ENCODE peak calls at places on chromosomes 16 and 17, in four cellular contexts. One of them, this sample, is unnamed.

GRCh38 chr17:43673516-43674323 is 12.0 kb upstream of the MEOX1 start:
- DNase-seq in germinal center: peak
- DNase-seq in body of pancreas: peak
- DNase-seq in neural progenitor cell: peak
- DNase-seq in this sample: peak

GRCh38 chr17:82339634-82340580 is 6.3 kb upstream of the SECTM1 start:
- DNase-seq in neural progenitor cell: no peak
- DNase-seq in body of pancreas: peak
- DNase-seq in germinal center: no peak
- DNase-seq in this sample: no peak

GRCh38 chr16:88742896-88743605 is 36.7 kb downstream of the CTU2 start:
- DNase-seq in germinal center: no peak
- DNase-seq in body of pancreas: no peak
- DNase-seq in neural progenitor cell: no peak
- DNase-seq in this sample: no peak

GRCh38 chr17:7380321-7380720 is 568 bp upstream of the TNK1 start:
- DNase-seq in germinal center: no peak
- DNase-seq in neural progenitor cell: no peak
- DNase-seq in body of pancreas: peak
- DNase-seq in this sample: no peak

GRCh38 chr16:18800674-18801196 is 614 bp downstream of the ARL6IP1 start:
- DNase-seq in germinal center: peak
- DNase-seq in neural progenitor cell: peak
- DNase-seq in body of pancreas: no peak
- DNase-seq in this sample: peak

GRCh38 chr17:16419929-16420271 is 4.5 kb downstream of the TRPV2 start:
- DNase-seq in neural progenitor cell: no peak
- DNase-seq in body of pancreas: no peak
- DNase-seq in germinal center: no peak
- DNase-seq in this sample: no peak

GRCh38 chr17:64412944-64413381 is 22.3 kb upstream of the PECAM1 start:
- DNase-seq in body of pancreas: no peak
- DNase-seq in germinal center: no peak
- DNase-seq in neural progenitor cell: no peak
- DNase-seq in this sample: no peak

GRCh38 chr17:80991645-80992076 is at the start of gene CHMP6:
- DNase-seq in body of pancreas: peak
- DNase-seq in neural progenitor cell: peak
- DNase-seq in germinal center: peak
- DNase-seq in this sample: peak

GRCh38 chr16:88498576-88499208 is 45.6 kb downstream of the ZFPM1 start:
- DNase-seq in germinal center: no peak
- DNase-seq in body of pancreas: no peak
- DNase-seq in neural progenitor cell: no peak
- DNase-seq in this sample: no peak

GRCh38 chr16:83215417-83216001 is 588.7 kb downstream of the CDH13 start:
- DNase-seq in germinal center: peak
- DNase-seq in neural progenitor cell: peak
- DNase-seq in body of pancreas: no peak
- DNase-seq in this sample: no peak

GRCh38 chr17:64278614-64279013 is 15.6 kb upstream of the TEX2 start:
- DNase-seq in germinal center: no peak
- DNase-seq in body of pancreas: no peak
- DNase-seq in neural progenitor cell: no peak
- DNase-seq in this sample: peak

GRCh38 chr16:65125871-65126270 is 4.0 kb upstream of the CDH11 start:
- DNase-seq in neural progenitor cell: no peak
- DNase-seq in germinal center: no peak
- DNase-seq in body of pancreas: no peak
- DNase-seq in this sample: no peak

GRCh38 chr17:4625181-4625601 is 16.3 kb downstream of the ALOX15 start:
- DNase-seq in body of pancreas: no peak
- DNase-seq in germinal center: no peak
- DNase-seq in neural progenitor cell: no peak
- DNase-seq in this sample: no peak

GRCh38 chr16:9797306-9797705 is 384.9 kb downstream of the GRIN2A start:
- DNase-seq in germinal center: no peak
- DNase-seq in body of pancreas: no peak
- DNase-seq in neural progenitor cell: no peak
- DNase-seq in this sample: no peak

GRCh38 chr17:68033636-68034451 is 1.7 kb upstream of the KPNA2 start:
- DNase-seq in body of pancreas: no peak
- DNase-seq in germinal center: no peak
- DNase-seq in neural progenitor cell: peak
- DNase-seq in this sample: no peak

GRCh38 chr16:67470314-67470713 is 10.6 kb downstream of the ATP6V0D1 start:
- DNase-seq in body of pancreas: peak
- DNase-seq in neural progenitor cell: no peak
- DNase-seq in germinal center: no peak
- DNase-seq in this sample: no peak

GRCh38 chr16:89187337-89188063 is 12.8 kb downstream of the SLC22A31 start:
- DNase-seq in germinal center: peak
- DNase-seq in neural progenitor cell: peak
- DNase-seq in body of pancreas: no peak
- DNase-seq in this sample: no peak

This sample was measured in omental fat pad.